ENCODE peak calls at places on chromosomes 11 and 22, in ten cellular contexts. K is iris pigment epithelial cell; J is mucosa of gallbladder; N is effector memory CD4-positive, alpha-beta T cell; G is amniotic stem cell; A is RWPE1; E is NCI-H1105 treated with DMSO at 0.1 percent for 48 hours; Z is nephron progenitor cell; S is activated gamma-delta T cell treated with Interleukin-2 at 50 U/mL for 16 hours; U is NCI-H460. I is an unnamed sample.
A peak's percentile ranks its signal among the peaks of the same experiment; 100 is the strongest.

GRCh38 chr11:30025396-30026139 is 8.7 kb upstream of the KCNA4 start:
- DNase-seq in K (no peak), U (no peak), N (no peak), Z (no peak), G (no peak), E (no peak), J (no peak), A (no peak), S (no peak), I (no peak)

GRCh38 chr11:68282141-68282860 is 10.5 kb upstream of the C11orf24 start:
- DNase-seq in J (no peak), K (no peak), G (no peak), E (no peak), Z (no peak), S (no peak), U (no peak), N (no peak), A (peak; percentile 22), I (no peak)

GRCh38 chr11:108664241-108664640 is 628 bp upstream of the DDX10 start:
- DNase-seq in S (no peak), U (no peak), K (no peak), Z (no peak), A (no peak), G (no peak), J (no peak), E (no peak), N (no peak), I (no peak)

GRCh38 chr11:101792814-101793213 is 122.0 kb upstream of the CEP126 start:
- DNase-seq in K (no peak), Z (no peak), E (no peak), A (no peak), U (no peak), N (no peak), G (no peak), S (no peak), J (no peak), I (no peak)

GRCh38 chr11:75432911-75433321 is at the start of gene KLHL35:
- DNase-seq in Z (no peak), G (no peak), K (no peak), U (no peak), A (no peak), N (no peak), S (no peak), J (no peak), E (peak; percentile 58), I (no peak)

GRCh38 chr11:126718319-126718718 is 282.3 kb downstream of the KIRREL3 start:
- DNase-seq in K (no peak), G (no peak), Z (no peak), J (no peak), S (no peak), A (no peak), N (no peak), U (no peak), E (no peak), I (no peak)

GRCh38 chr22:35717572-35717971 is at the start of gene APOL5:
- DNase-seq in A (no peak), G (no peak), J (no peak), K (no peak), U (no peak), E (no peak), N (no peak), S (no peak), Z (no peak), I (no peak)

GRCh38 chr22:20398420-20398819 is 4.5 kb downstream of the ZNF74 start:
- DNase-seq in U (no peak), Z (no peak), E (no peak), S (no peak), A (no peak), K (no peak), J (no peak), G (no peak), N (no peak), I (no peak)

GRCh38 chr11:16606784-16607674 is 131.4 kb upstream of the C11orf58 start:
- DNase-seq in U (no peak), K (no peak), G (no peak), J (no peak), S (no peak), Z (peak; percentile 71), A (no peak), N (no peak), E (peak; percentile 69), I (no peak)

GRCh38 chr11:118605116-118605867 is 2.1 kb upstream of the PHLDB1 start:
- DNase-seq in K (peak; percentile 74), Z (peak; percentile 44), U (no peak), A (no peak), J (peak; percentile 76), N (no peak), G (peak; percentile 53), S (no peak), E (no peak), I (peak; percentile 66)

GRCh38 chr22:48752451-48753380 is 1075.0 kb downstream of the BRD1 start:
- DNase-seq in S (no peak), Z (no peak), N (no peak), U (no peak), J (no peak), K (no peak), G (no peak), A (no peak), E (no peak), I (no peak)

GRCh38 chr11:120652705-120653335 is 141.3 kb downstream of the GRIK4 start:
- DNase-seq in N (no peak), K (peak; percentile 7), Z (no peak), G (no peak), A (no peak), E (no peak), S (no peak), J (no peak), U (no peak), I (no peak)

GRCh38 chr11:2860636-2861035 is 24.9 kb downstream of the CDKN1C start:
- DNase-seq in Z (no peak), A (peak; percentile 16), J (peak; percentile 40), G (no peak), E (no peak), U (no peak), S (no peak), K (peak; percentile 54), N (no peak), I (peak; percentile 16)

GRCh38 chr11:32829157-32829679 is 509 bp upstream of the PRRG4 start:
- DNase-seq in N (no peak), G (no peak), A (no peak), Z (no peak), U (no peak), E (no peak), S (no peak), K (peak; percentile 6), J (no peak), I (no peak)

GRCh38 chr11:1830119-1830499 is 4.7 kb upstream of the SYT8 start:
- DNase-seq in S (no peak), E (no peak), A (peak; percentile 25), J (no peak), G (no peak), N (no peak), Z (no peak), U (no peak), K (no peak), I (peak; percentile 20)

GRCh38 chr11:62505784-62506145 is 40.8 kb downstream of the AHNAK start:
- DNase-seq in A (no peak), E (no peak), G (no peak), U (no peak), N (no peak), K (no peak), S (no peak), Z (no peak), J (no peak), I (no peak)

GRCh38 chr11:64482588-64482987 is 108.4 kb upstream of the SLC22A12 start:
- DNase-seq in N (no peak), Z (no peak), G (no peak), K (no peak), J (no peak), U (no peak), S (no peak), A (no peak), E (no peak), I (no peak)

I was measured in astrocyte.